ENCODE peak calls at places on chromosomes 6 and 20, in five cellular contexts. One of them, this sample, is unnamed.

GRCh38 chr20:47035191-47035590 is 140.5 kb downstream of the EYA2 start:
- DNase-seq in tibial artery: no peak
- DNase-seq in heart right ventricle: no peak
- DNase-seq in adrenal gland: no peak
- DNase-seq in thoracic aorta: no peak
- DNase-seq in this sample: no peak

GRCh38 chr20:41142914-41143313 is 5.6 kb downstream of the PLCG1 start:
- DNase-seq in heart right ventricle: no peak
- DNase-seq in tibial artery: peak
- DNase-seq in thoracic aorta: no peak
- DNase-seq in adrenal gland: no peak
- DNase-seq in this sample: no peak

GRCh38 chr6:44563397-44563796 is 175.9 kb downstream of the CDC5L start:
- DNase-seq in tibial artery: no peak
- DNase-seq in thoracic aorta: no peak
- DNase-seq in adrenal gland: no peak
- DNase-seq in heart right ventricle: peak
- DNase-seq in this sample: no peak

GRCh38 chr6:41072836-41073202 is at the start of gene NFYA:
- DNase-seq in thoracic aorta: peak
- DNase-seq in heart right ventricle: no peak
- DNase-seq in adrenal gland: no peak
- DNase-seq in tibial artery: no peak
- DNase-seq in this sample: no peak

GRCh38 chr20:16708590-16708989 is 21.2 kb upstream of the SNRPB2 start:
- DNase-seq in tibial artery: no peak
- DNase-seq in heart right ventricle: no peak
- DNase-seq in adrenal gland: no peak
- DNase-seq in thoracic aorta: no peak
- DNase-seq in this sample: no peak

GRCh38 chr6:12298995-12299394 is 8.8 kb downstream of the EDN1 start:
- DNase-seq in adrenal gland: no peak
- DNase-seq in heart right ventricle: no peak
- DNase-seq in tibial artery: no peak
- DNase-seq in thoracic aorta: no peak
- DNase-seq in this sample: no peak

GRCh38 chr6:36268478-36269248 is 1.2 kb upstream of the PNPLA1 start:
- DNase-seq in tibial artery: no peak
- DNase-seq in adrenal gland: peak
- DNase-seq in heart right ventricle: no peak
- DNase-seq in thoracic aorta: no peak
- DNase-seq in this sample: peak

GRCh38 chr6:89242574-89243330 is 25.6 kb upstream of the GABRR1 start:
- DNase-seq in thoracic aorta: no peak
- DNase-seq in heart right ventricle: peak
- DNase-seq in adrenal gland: no peak
- DNase-seq in tibial artery: no peak
- DNase-seq in this sample: no peak

GRCh38 chr6:159973406-159973805 is 4.5 kb downstream of the IGF2R start:
- DNase-seq in thoracic aorta: no peak
- DNase-seq in tibial artery: no peak
- DNase-seq in adrenal gland: no peak
- DNase-seq in heart right ventricle: no peak
- DNase-seq in this sample: no peak

GRCh38 chr6:84763397-84764331 is 734 bp downstream of the TBX18 start:
- DNase-seq in tibial artery: peak
- DNase-seq in heart right ventricle: peak
- DNase-seq in thoracic aorta: peak
- DNase-seq in adrenal gland: peak
- DNase-seq in this sample: no peak

GRCh38 chr20:61964675-61965605 is 100.7 kb downstream of the TAF4 start:
- DNase-seq in tibial artery: no peak
- DNase-seq in thoracic aorta: no peak
- DNase-seq in heart right ventricle: peak
- DNase-seq in adrenal gland: peak
- DNase-seq in this sample: no peak

GRCh38 chr20:51019598-51020592 is 3.0 kb downstream of the KCNG1 start:
- DNase-seq in adrenal gland: no peak
- DNase-seq in thoracic aorta: no peak
- DNase-seq in heart right ventricle: no peak
- DNase-seq in tibial artery: no peak
- DNase-seq in this sample: no peak

GRCh38 chr20:57682184-57683038 is 27.4 kb downstream of the PMEPA1 start:
- DNase-seq in adrenal gland: no peak
- DNase-seq in thoracic aorta: no peak
- DNase-seq in heart right ventricle: peak
- DNase-seq in tibial artery: no peak
- DNase-seq in this sample: peak

GRCh38 chr20:2005831-2006426 is 12.1 kb upstream of the PDYN start:
- DNase-seq in heart right ventricle: peak
- DNase-seq in tibial artery: no peak
- DNase-seq in adrenal gland: peak
- DNase-seq in thoracic aorta: no peak
- DNase-seq in this sample: peak

DNA sequence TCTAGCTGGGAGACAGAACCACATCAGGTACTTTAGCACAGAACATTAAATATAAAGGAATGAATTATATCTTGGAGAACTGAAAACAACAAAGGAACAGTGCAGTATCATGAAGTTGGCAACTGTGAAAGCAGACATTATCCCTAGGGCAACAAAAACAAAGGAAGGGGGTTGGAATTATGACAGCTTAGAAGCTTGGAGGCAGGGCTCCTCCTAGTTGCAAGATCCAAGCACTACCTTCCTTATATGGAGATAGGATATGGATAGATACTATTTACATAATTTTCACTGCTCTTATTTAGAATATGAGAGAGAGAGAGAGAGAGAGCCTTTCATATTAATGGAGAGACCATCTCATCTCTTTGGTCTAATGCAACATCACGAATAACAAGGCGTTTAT is 27.0 kb downstream of the TMEM14A start:
- DNase-seq in heart right ventricle: no peak
- DNase-seq in thoracic aorta: no peak
- DNase-seq in tibial artery: no peak
- DNase-seq in adrenal gland: no peak
- DNase-seq in this sample: no peak
- TF ChIP-seq CTCF in heart right ventricle: no peak
- TF ChIP-seq CTCF in thoracic aorta: no peak
- TF ChIP-seq CTCF in tibial artery: no peak
- TF ChIP-seq CTCF in adrenal gland: no peak
- TF ChIP-seq CTCF in this sample: no peak

DNA sequence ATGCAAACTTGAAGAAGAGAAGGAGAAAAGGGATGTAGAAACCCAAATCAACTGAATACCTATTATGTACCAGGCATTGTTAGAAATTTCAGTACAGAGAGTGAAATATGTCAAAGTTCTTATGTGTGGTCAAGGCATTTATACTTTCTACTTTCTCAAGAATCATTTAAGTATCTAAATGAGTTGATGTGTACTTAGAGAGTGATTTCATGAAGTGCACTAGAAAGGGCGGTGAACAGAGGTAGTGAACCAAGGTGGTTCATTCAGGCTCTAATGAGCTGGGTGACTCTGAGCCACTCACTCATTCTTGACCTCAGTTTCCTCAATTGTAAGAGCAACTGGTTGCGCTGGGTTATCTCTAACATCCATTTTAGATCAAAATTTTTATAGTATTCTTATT is 3.3 kb downstream of the PDE7B start:
- DNase-seq in heart right ventricle: no peak
- DNase-seq in adrenal gland: no peak
- DNase-seq in tibial artery: no peak
- DNase-seq in thoracic aorta: no peak
- DNase-seq in this sample: no peak
- H3K4me3 ChIP-seq in heart right ventricle: no peak
- H3K4me3 ChIP-seq in adrenal gland: no peak
- H3K4me3 ChIP-seq in tibial artery: no peak
- H3K4me3 ChIP-seq in thoracic aorta: no peak
- H3K4me3 ChIP-seq in this sample: no peak

DNA sequence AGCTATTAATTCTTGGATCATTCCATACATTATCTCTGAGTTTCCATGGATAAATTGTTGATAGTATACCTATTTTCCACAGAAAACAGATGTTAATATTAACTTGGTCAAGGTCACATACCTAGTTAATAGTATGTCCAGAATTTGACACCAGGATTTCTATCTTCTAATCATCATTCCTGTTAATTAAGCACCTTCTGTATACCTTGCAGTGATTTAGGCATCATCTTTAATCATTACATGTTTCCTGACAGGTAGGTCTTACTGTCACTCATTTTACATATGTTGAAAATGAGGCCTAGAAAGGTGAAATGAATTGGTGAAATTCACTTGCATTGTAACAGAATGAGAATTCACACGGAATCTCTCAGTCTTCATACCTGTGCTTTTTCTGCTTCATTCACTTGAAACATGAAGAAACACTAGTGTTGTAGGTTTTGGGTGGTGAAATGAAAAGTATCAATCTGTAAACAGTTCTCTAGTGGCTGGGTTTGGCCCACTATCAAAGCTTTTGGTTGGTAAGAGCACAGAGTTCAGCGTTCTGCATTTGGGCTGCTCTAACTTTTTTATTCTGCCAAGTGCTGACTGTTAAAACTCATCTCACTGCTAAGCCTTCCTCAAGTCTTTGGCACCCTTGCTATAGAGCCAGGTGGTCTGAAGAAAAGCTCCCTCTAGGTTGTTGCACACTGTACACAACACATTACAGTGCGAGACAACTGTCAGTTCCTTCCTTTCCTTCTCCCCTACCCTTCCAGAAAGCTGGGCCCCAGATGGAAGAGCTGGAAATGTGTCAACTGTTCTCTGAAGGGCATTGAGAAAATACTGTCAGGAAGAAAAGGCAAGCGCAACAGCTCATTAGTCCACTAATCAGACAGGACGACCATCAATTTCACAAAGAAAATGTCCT is 57.8 kb upstream of the C20orf144 start:
- DNase-seq in heart right ventricle: no peak
- DNase-seq in thoracic aorta: no peak
- DNase-seq in tibial artery: no peak
- DNase-seq in adrenal gland: no peak
- DNase-seq in this sample: no peak
- H3K27ac ChIP-seq in heart right ventricle: peak
- H3K27ac ChIP-seq in thoracic aorta: no peak
- H3K27ac ChIP-seq in tibial artery: no peak
- H3K27ac ChIP-seq in adrenal gland: no peak
- H3K27ac ChIP-seq in this sample: peak

GRCh38 chr20:32893263-32893877 is 34.6 kb downstream of the EFCAB8 start:
- DNase-seq in thoracic aorta: no peak
- DNase-seq in tibial artery: no peak
- DNase-seq in adrenal gland: no peak
- DNase-seq in heart right ventricle: no peak
- DNase-seq in this sample: no peak

GRCh38 chr20:32894711-32895355 is 36.1 kb downstream of the EFCAB8 start:
- DNase-seq in adrenal gland: no peak
- DNase-seq in thoracic aorta: no peak
- DNase-seq in heart right ventricle: no peak
- DNase-seq in tibial artery: no peak
- DNase-seq in this sample: no peak

GRCh38 chr20:32891491-32891890 is 32.8 kb downstream of the EFCAB8 start:
- DNase-seq in thoracic aorta: no peak
- DNase-seq in heart right ventricle: no peak
- DNase-seq in adrenal gland: no peak
- DNase-seq in tibial artery: no peak
- DNase-seq in this sample: no peak

GRCh38 chr20:32891926-32892660 is 33.4 kb downstream of the EFCAB8 start:
- DNase-seq in adrenal gland: no peak
- DNase-seq in tibial artery: no peak
- DNase-seq in heart right ventricle: no peak
- DNase-seq in thoracic aorta: no peak
- DNase-seq in this sample: no peak

DNA sequence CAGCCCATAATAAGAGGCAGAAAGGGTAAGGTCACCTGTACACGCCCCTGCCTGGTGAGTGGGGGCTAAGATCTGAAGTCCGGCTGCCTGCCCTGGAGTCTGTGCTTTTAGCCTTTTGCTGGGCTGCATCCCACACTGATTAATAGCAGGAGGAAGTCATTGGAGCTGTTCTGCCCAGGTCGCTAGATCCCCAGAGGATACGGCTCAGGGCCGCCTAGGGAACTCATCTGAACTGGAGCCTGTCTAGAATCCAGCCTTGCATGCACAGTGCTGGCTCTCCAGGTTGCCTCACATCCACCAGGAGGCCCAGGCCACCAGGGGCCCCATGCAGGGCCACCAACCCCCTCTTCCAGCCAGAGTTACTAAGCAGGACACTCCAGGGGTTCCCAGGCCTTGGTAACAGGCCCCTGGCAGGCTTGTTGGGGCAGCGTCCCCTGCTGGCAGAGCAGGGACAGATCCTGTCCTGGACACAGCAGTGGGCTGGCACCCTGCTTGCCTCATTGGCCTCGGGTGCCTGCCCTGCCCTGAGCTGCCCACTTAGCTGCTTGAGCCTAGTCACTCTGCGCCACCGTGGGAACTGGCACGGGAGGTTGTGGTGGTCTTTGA is 35.3 kb downstream of the EFCAB8 start:
- DNase-seq in thoracic aorta: no peak
- DNase-seq in adrenal gland: no peak
- DNase-seq in tibial artery: no peak
- DNase-seq in heart right ventricle: no peak
- DNase-seq in this sample: no peak
- TF ChIP-seq CTCF in thoracic aorta: no peak
- TF ChIP-seq CTCF in adrenal gland: no peak
- TF ChIP-seq CTCF in tibial artery: no peak
- TF ChIP-seq CTCF in heart right ventricle: peak
- TF ChIP-seq CTCF in this sample: no peak

DNA sequence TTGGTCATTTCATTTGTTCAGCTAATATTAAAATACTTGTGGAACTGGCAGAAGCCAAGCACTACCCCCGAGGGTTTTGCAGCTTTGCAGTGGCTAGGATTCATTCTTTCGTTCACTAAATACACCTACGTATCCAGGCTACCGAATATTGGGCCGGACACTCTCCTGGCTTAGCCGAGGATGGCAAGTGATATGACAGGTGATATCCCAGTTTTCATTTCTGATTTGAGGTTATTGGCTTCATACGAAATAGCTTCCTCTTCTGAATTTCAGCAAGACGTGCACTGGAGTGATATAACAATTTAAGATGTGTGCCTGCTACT is 536 bp upstream of the MTFR2 start:
- DNase-seq in tibial artery: no peak
- DNase-seq in adrenal gland: no peak
- DNase-seq in heart right ventricle: no peak
- DNase-seq in thoracic aorta: no peak
- DNase-seq in this sample: no peak
- H3K4me3 ChIP-seq in tibial artery: peak
- H3K4me3 ChIP-seq in adrenal gland: no peak
- H3K4me3 ChIP-seq in heart right ventricle: peak
- H3K4me3 ChIP-seq in thoracic aorta: peak
- H3K4me3 ChIP-seq in this sample: peak

GRCh38 chr6:111980168-111980567 is 73.7 kb upstream of the CCN6 start:
- DNase-seq in heart right ventricle: peak
- DNase-seq in thoracic aorta: no peak
- DNase-seq in adrenal gland: no peak
- DNase-seq in tibial artery: no peak
- DNase-seq in this sample: no peak
- H3K27ac ChIP-seq in heart right ventricle: peak
- H3K27ac ChIP-seq in thoracic aorta: no peak
- H3K27ac ChIP-seq in adrenal gland: no peak
- H3K27ac ChIP-seq in tibial artery: no peak
- H3K27ac ChIP-seq in this sample: no peak